ENCODE peak calls at places on chromosome 14, in ten cellular contexts. A is fibroblast of gingiva; V is stimulated activated CD4-positive, alpha-beta T cell treated with anti-CD3 and anti-CD28 coated beads, Interleukin-1b, Interleukin-23, amount 100 ng/mL, for 4 hours; E is hypothalamus; K is astrocyte of the spinal cord; L is astrocyte of the cerebellum; B is stimulated activated CD8-positive, alpha-beta memory T cell treated with anti-CD3 and anti-CD28 coated beads, Interleukin-7, amount 100 ng/mL, for 1 hour; H is AG20443; P is left ventricle myocardium inferior; Z is ELR. S is an unnamed sample.

GRCh38 chr14:91595736-91596135 is 85.6 kb upstream of the PPP4R3A start:
- DNase-seq in A (no peak), V (no peak), E (no peak), K (peak; percentile 4), L (no peak), B (no peak), H (no peak), P (no peak), Z (no peak), S (no peak)

GRCh38 chr14:36582011-36582873 is at the start of gene NKX2-8:
- DNase-seq in A (no peak), V (no peak), E (no peak), K (no peak), L (no peak), B (no peak), H (no peak), P (no peak), Z (no peak), S (no peak)

GRCh38 chr14:100804558-100805309 is 21.2 kb upstream of the MEG3 start:
- DNase-seq in A (no peak), V (no peak), E (no peak), K (no peak), L (no peak), B (no peak), H (no peak), P (no peak), Z (no peak), S (no peak)

GRCh38 chr14:102945346-102946130 is 23.1 kb downstream of the AMN start:
- DNase-seq in A (no peak), V (no peak), E (no peak), K (no peak), L (no peak), B (no peak), H (no peak), P (no peak), Z (peak; percentile 30), S (no peak)

GRCh38 chr14:38616959-38617358 is 361.1 kb upstream of the CLEC14A start:
- DNase-seq in A (no peak), V (no peak), E (no peak), K (no peak), L (no peak), B (no peak), H (peak; percentile 23), P (no peak), Z (peak; percentile 12), S (no peak)

GRCh38 chr14:92610849-92611271 is 97.3 kb downstream of the RIN3 start:
- DNase-seq in A (no peak), V (no peak), E (no peak), K (no peak), L (no peak), B (no peak), H (no peak), P (no peak), Z (no peak), S (no peak)

GRCh38 chr14:65016461-65016860 is 29.8 kb downstream of the FNTB start:
- DNase-seq in A (no peak), V (no peak), E (no peak), K (no peak), L (no peak), B (no peak), H (no peak), P (no peak), Z (no peak), S (no peak)

GRCh38 chr14:51564986-51565604 is 86.6 kb upstream of the FRMD6 start:
- DNase-seq in A (no peak), V (no peak), E (no peak), K (no peak), L (no peak), B (no peak), H (no peak), P (no peak), Z (no peak), S (no peak)

GRCh38 chr14:71675126-71675901 is 256.9 kb upstream of the RGS6 start:
- DNase-seq in A (no peak), V (no peak), E (no peak), K (no peak), L (no peak), B (no peak), H (no peak), P (no peak), Z (no peak), S (no peak)

GRCh38 chr14:94521375-94522114 is 12.3 kb upstream of the SERPINA12 start:
- DNase-seq in A (no peak), V (no peak), E (no peak), K (no peak), L (no peak), B (no peak), H (no peak), P (no peak), Z (no peak), S (no peak)

GRCh38 chr14:104387000-104387384 is 192.6 kb upstream of the C14orf180 start:
- DNase-seq in A (no peak), V (no peak), E (no peak), K (no peak), L (no peak), B (no peak), H (no peak), P (no peak), Z (no peak), S (peak; percentile 40)

GRCh38 chr14:57161583-57161982 is 107.1 kb downstream of the EXOC5 start:
- DNase-seq in A (no peak), V (no peak), E (no peak), K (no peak), L (no peak), B (no peak), H (no peak), P (no peak), Z (no peak), S (no peak)

S was measured in sciatic nerve.